ENCODE peak calls at places on chromosomes 5 and 9, in ten cellular contexts. One of them, this sample, is unnamed.

GRCh38 chr9:99093492-99093791 is 11.5 kb upstream of the TGFBR1 start:
- DNase-seq in neuronal stem cell: no peak
- DNase-seq in left ventricle myocardium inferior: no peak
- DNase-seq in mesenchymal stem cell: no peak
- DNase-seq in tibial artery: no peak
- DNase-seq in HepG2: no peak
- DNase-seq in uterus: no peak
- DNase-seq in breast epithelium: no peak
- DNase-seq in CD4-positive, alpha-beta T cell: no peak
- DNase-seq in left lung: no peak
- DNase-seq in this sample: no peak

GRCh38 chr5:27328480-27328879 is 290.1 kb upstream of the CDH9 start:
- DNase-seq in left ventricle myocardium inferior: no peak
- DNase-seq in uterus: no peak
- DNase-seq in breast epithelium: no peak
- DNase-seq in neuronal stem cell: no peak
- DNase-seq in HepG2: peak; percentile 2
- DNase-seq in mesenchymal stem cell: peak; percentile 87
- DNase-seq in tibial artery: no peak
- DNase-seq in left lung: no peak
- DNase-seq in CD4-positive, alpha-beta T cell: no peak
- DNase-seq in this sample: no peak

GRCh38 chr5:72178910-72179815 is 71.9 kb downstream of the MAP1B start:
- DNase-seq in uterus: peak; percentile 78
- DNase-seq in mesenchymal stem cell: peak; percentile 71
- DNase-seq in breast epithelium: peak; percentile 80
- DNase-seq in left lung: peak; percentile 51
- DNase-seq in tibial artery: peak; percentile 81
- DNase-seq in CD4-positive, alpha-beta T cell: no peak
- DNase-seq in HepG2: no peak
- DNase-seq in neuronal stem cell: peak; percentile 82
- DNase-seq in left ventricle myocardium inferior: peak; percentile 49
- DNase-seq in this sample: no peak

GRCh38 chr5:56319281-56320242 is 86.4 kb upstream of the ANKRD55 start:
- DNase-seq in neuronal stem cell: no peak
- DNase-seq in left ventricle myocardium inferior: peak; percentile 46
- DNase-seq in HepG2: peak; percentile 26
- DNase-seq in CD4-positive, alpha-beta T cell: no peak
- DNase-seq in left lung: peak; percentile 61
- DNase-seq in uterus: peak; percentile 67
- DNase-seq in mesenchymal stem cell: peak; percentile 74
- DNase-seq in breast epithelium: no peak
- DNase-seq in tibial artery: peak; percentile 51
- DNase-seq in this sample: no peak

GRCh38 chr5:66987126-66987525 is 209.5 kb downstream of the CD180 start:
- DNase-seq in uterus: no peak
- DNase-seq in CD4-positive, alpha-beta T cell: no peak
- DNase-seq in HepG2: no peak
- DNase-seq in tibial artery: no peak
- DNase-seq in left ventricle myocardium inferior: no peak
- DNase-seq in left lung: no peak
- DNase-seq in neuronal stem cell: no peak
- DNase-seq in mesenchymal stem cell: no peak
- DNase-seq in breast epithelium: no peak
- DNase-seq in this sample: no peak

GRCh38 chr9:37683531-37684371 is 33.0 kb downstream of the FRMPD1 start:
- DNase-seq in uterus: no peak
- DNase-seq in left ventricle myocardium inferior: no peak
- DNase-seq in HepG2: no peak
- DNase-seq in mesenchymal stem cell: no peak
- DNase-seq in breast epithelium: no peak
- DNase-seq in left lung: no peak
- DNase-seq in CD4-positive, alpha-beta T cell: no peak
- DNase-seq in tibial artery: no peak
- DNase-seq in neuronal stem cell: no peak
- DNase-seq in this sample: no peak

GRCh38 chr9:93095205-93096130 is 549 bp upstream of the CARD19 start:
- DNase-seq in left lung: peak; percentile 100
- DNase-seq in CD4-positive, alpha-beta T cell: peak; percentile 100
- DNase-seq in tibial artery: peak; percentile 98
- DNase-seq in neuronal stem cell: peak; percentile 99
- DNase-seq in mesenchymal stem cell: peak; percentile 98
- DNase-seq in uterus: peak; percentile 100
- DNase-seq in left ventricle myocardium inferior: peak; percentile 100
- DNase-seq in HepG2: peak; percentile 95
- DNase-seq in breast epithelium: peak; percentile 99
- DNase-seq in this sample: peak; percentile 100

GRCh38 chr5:149801307-149801985 is 71.3 kb downstream of the PPARGC1B start:
- DNase-seq in CD4-positive, alpha-beta T cell: no peak
- DNase-seq in HepG2: no peak
- DNase-seq in left lung: no peak
- DNase-seq in neuronal stem cell: no peak
- DNase-seq in uterus: no peak
- DNase-seq in tibial artery: no peak
- DNase-seq in left ventricle myocardium inferior: no peak
- DNase-seq in mesenchymal stem cell: no peak
- DNase-seq in breast epithelium: no peak
- DNase-seq in this sample: no peak

GRCh38 chr5:129172561-129172960 is 78.0 kb downstream of the ISOC1 start:
- DNase-seq in left lung: no peak
- DNase-seq in mesenchymal stem cell: peak; percentile 39
- DNase-seq in HepG2: no peak
- DNase-seq in CD4-positive, alpha-beta T cell: no peak
- DNase-seq in left ventricle myocardium inferior: no peak
- DNase-seq in uterus: no peak
- DNase-seq in breast epithelium: no peak
- DNase-seq in neuronal stem cell: no peak
- DNase-seq in tibial artery: no peak
- DNase-seq in this sample: no peak

GRCh38 chr9:8857330-8858249 is 1058.0 kb upstream of the DMAC1 start:
- DNase-seq in left lung: peak; percentile 70
- DNase-seq in CD4-positive, alpha-beta T cell: no peak
- DNase-seq in mesenchymal stem cell: peak; percentile 55
- DNase-seq in uterus: peak; percentile 70
- DNase-seq in breast epithelium: no peak
- DNase-seq in tibial artery: peak; percentile 63
- DNase-seq in HepG2: no peak
- DNase-seq in neuronal stem cell: peak; percentile 69
- DNase-seq in left ventricle myocardium inferior: peak; percentile 76
- DNase-seq in this sample: no peak

GRCh38 chr5:137635521-137635921 is 100.4 kb downstream of the KLHL3 start:
- DNase-seq in HepG2: no peak
- DNase-seq in breast epithelium: no peak
- DNase-seq in tibial artery: no peak
- DNase-seq in uterus: no peak
- DNase-seq in CD4-positive, alpha-beta T cell: no peak
- DNase-seq in mesenchymal stem cell: no peak
- DNase-seq in neuronal stem cell: no peak
- DNase-seq in left lung: no peak
- DNase-seq in left ventricle myocardium inferior: no peak
- DNase-seq in this sample: no peak

GRCh38 chr5:18305288-18305899 is 671.1 kb downstream of the TAF11L14 start:
- DNase-seq in HepG2: peak; percentile 13
- DNase-seq in left ventricle myocardium inferior: no peak
- DNase-seq in tibial artery: no peak
- DNase-seq in breast epithelium: no peak
- DNase-seq in neuronal stem cell: peak; percentile 21
- DNase-seq in CD4-positive, alpha-beta T cell: no peak
- DNase-seq in mesenchymal stem cell: peak; percentile 50
- DNase-seq in left lung: no peak
- DNase-seq in uterus: no peak
- DNase-seq in this sample: no peak

GRCh38 chr5:73983661-73984060 is 357.7 kb downstream of the ARHGEF28 start:
- DNase-seq in CD4-positive, alpha-beta T cell: no peak
- DNase-seq in breast epithelium: peak; percentile 34
- DNase-seq in left ventricle myocardium inferior: no peak
- DNase-seq in uterus: no peak
- DNase-seq in left lung: no peak
- DNase-seq in tibial artery: no peak
- DNase-seq in HepG2: no peak
- DNase-seq in mesenchymal stem cell: no peak
- DNase-seq in neuronal stem cell: no peak
- DNase-seq in this sample: no peak

GRCh38 chr5:65812648-65813047 is 90.6 kb downstream of the NLN start:
- DNase-seq in tibial artery: no peak
- DNase-seq in uterus: no peak
- DNase-seq in left lung: no peak
- DNase-seq in left ventricle myocardium inferior: no peak
- DNase-seq in HepG2: no peak
- DNase-seq in breast epithelium: no peak
- DNase-seq in mesenchymal stem cell: no peak
- DNase-seq in CD4-positive, alpha-beta T cell: no peak
- DNase-seq in neuronal stem cell: no peak
- DNase-seq in this sample: no peak

DNA sequence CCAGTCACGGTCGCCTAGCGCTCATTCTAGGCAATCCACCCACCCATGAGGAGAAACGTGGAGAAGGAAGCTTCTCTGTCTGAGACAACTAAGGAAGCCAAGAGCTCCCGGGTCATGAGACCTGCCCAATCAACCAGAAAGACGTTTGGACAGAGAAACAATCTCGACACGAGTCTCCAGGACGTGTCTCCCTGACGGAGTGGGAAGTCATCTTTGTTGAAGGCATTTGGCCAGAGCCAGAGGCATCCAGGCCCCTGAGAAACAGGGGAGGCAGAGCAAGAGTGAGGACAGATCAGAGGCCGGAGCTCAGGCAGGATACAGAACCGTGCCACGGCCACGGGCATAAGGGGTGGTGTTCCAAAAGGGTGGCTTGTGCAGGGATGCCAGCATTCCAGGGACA is 479.0 kb downstream of the SPATA31A7 start:
- DNase-seq in tibial artery: no peak
- DNase-seq in mesenchymal stem cell: no peak
- DNase-seq in left ventricle myocardium inferior: no peak
- DNase-seq in CD4-positive, alpha-beta T cell: no peak
- DNase-seq in left lung: no peak
- DNase-seq in uterus: no peak
- DNase-seq in neuronal stem cell: no peak
- DNase-seq in breast epithelium: no peak
- DNase-seq in HepG2: no peak
- DNase-seq in this sample: no peak
- H3K9me3 ChIP-seq in tibial artery: no peaks in the 10 kb centered on the region
- H3K9me3 ChIP-seq in mesenchymal stem cell: no peaks in the 10 kb centered on the region
- H3K9me3 ChIP-seq in left ventricle myocardium inferior: no peaks in the 10 kb centered on the region
- H3K9me3 ChIP-seq in CD4-positive, alpha-beta T cell: peaks cover 5% of the 10 kb centered on the region
- H3K9me3 ChIP-seq in left lung: peaks cover 66% of the 10 kb centered on the region
- H3K9me3 ChIP-seq in uterus: no peaks in the 10 kb centered on the region
- H3K9me3 ChIP-seq in neuronal stem cell: no peaks in the 10 kb centered on the region
- H3K9me3 ChIP-seq in breast epithelium: peaks cover 28% of the 10 kb centered on the region
- H3K9me3 ChIP-seq in HepG2: no peaks in the 10 kb centered on the region
- H3K9me3 ChIP-seq in this sample: no peaks in the 10 kb centered on the region

GRCh38 chr9:95425910-95426551 is 90.7 kb downstream of the PTCH1 start:
- DNase-seq in left ventricle myocardium inferior: no peak
- DNase-seq in tibial artery: no peak
- DNase-seq in breast epithelium: no peak
- DNase-seq in left lung: no peak
- DNase-seq in neuronal stem cell: no peak
- DNase-seq in mesenchymal stem cell: peak; percentile 47
- DNase-seq in uterus: no peak
- DNase-seq in HepG2: peak; percentile 21
- DNase-seq in CD4-positive, alpha-beta T cell: no peak
- DNase-seq in this sample: no peak
- H3K9me3 ChIP-seq in left ventricle myocardium inferior: peaks cover 39% of the 10 kb centered on the region
- H3K9me3 ChIP-seq in tibial artery: peaks cover 21% of the 10 kb centered on the region
- H3K9me3 ChIP-seq in breast epithelium: peaks cover 28% of the 10 kb centered on the region
- H3K9me3 ChIP-seq in left lung: peaks cover 35% of the 10 kb centered on the region
- H3K9me3 ChIP-seq in neuronal stem cell: peaks cover 23% of the 10 kb centered on the region
- H3K9me3 ChIP-seq in mesenchymal stem cell: peaks cover 40% of the 10 kb centered on the region
- H3K9me3 ChIP-seq in uterus: no peaks in the 10 kb centered on the region
- H3K9me3 ChIP-seq in HepG2: peaks cover 31% of the 10 kb centered on the region
- H3K9me3 ChIP-seq in CD4-positive, alpha-beta T cell: peaks cover 17% of the 10 kb centered on the region
- H3K9me3 ChIP-seq in this sample: no peaks in the 10 kb centered on the region

DNA sequence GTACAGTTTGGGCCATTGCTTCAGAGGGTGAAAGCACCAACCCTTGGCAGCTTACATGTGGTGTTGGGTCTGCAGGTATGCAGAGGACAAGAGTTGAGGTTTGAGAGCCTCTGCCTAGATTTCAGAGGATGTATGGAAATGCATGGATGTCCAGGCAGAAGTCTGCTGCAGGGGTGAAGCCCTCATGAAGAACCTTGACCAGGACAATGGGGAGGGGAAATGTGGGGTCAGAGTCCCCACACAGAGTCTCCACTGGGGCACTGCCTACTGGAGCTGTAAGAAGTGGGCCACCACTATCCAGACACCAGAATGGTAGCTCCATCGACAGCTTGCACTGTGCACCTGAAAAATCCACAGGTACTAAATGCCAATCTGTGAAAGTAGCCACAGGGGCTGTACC is 113.6 kb upstream of the SPATA31C2 start:
- DNase-seq in uterus: no peak
- DNase-seq in CD4-positive, alpha-beta T cell: no peak
- DNase-seq in left lung: no peak
- DNase-seq in tibial artery: no peak
- DNase-seq in mesenchymal stem cell: no peak
- DNase-seq in neuronal stem cell: no peak
- DNase-seq in HepG2: no peak
- DNase-seq in breast epithelium: no peak
- DNase-seq in left ventricle myocardium inferior: no peak
- DNase-seq in this sample: no peak
- H3K9me3 ChIP-seq in uterus: no peaks in the 10 kb centered on the region
- H3K9me3 ChIP-seq in CD4-positive, alpha-beta T cell: peaks cover 22% of the 10 kb centered on the region
- H3K9me3 ChIP-seq in left lung: peaks cover 24% of the 10 kb centered on the region
- H3K9me3 ChIP-seq in tibial artery: peaks cover 11% of the 10 kb centered on the region
- H3K9me3 ChIP-seq in mesenchymal stem cell: peaks cover 15% of the 10 kb centered on the region
- H3K9me3 ChIP-seq in neuronal stem cell: no peaks in the 10 kb centered on the region
- H3K9me3 ChIP-seq in HepG2: peaks cover 15% of the 10 kb centered on the region
- H3K9me3 ChIP-seq in breast epithelium: peaks cover 28% of the 10 kb centered on the region
- H3K9me3 ChIP-seq in left ventricle myocardium inferior: peaks cover 24% of the 10 kb centered on the region
- H3K9me3 ChIP-seq in this sample: no peaks in the 10 kb centered on the region

GRCh38 chr5:140764177-140765020 is 21.5 kb upstream of the PCDHA1 start:
- DNase-seq in left lung: no peak
- DNase-seq in CD4-positive, alpha-beta T cell: no peak
- DNase-seq in HepG2: no peak
- DNase-seq in mesenchymal stem cell: peak; percentile 5
- DNase-seq in neuronal stem cell: no peak
- DNase-seq in left ventricle myocardium inferior: no peak
- DNase-seq in uterus: no peak
- DNase-seq in breast epithelium: no peak
- DNase-seq in tibial artery: no peak
- DNase-seq in this sample: no peak

GRCh38 chr5:140767444-140767843 is 18.5 kb upstream of the PCDHA1 start:
- DNase-seq in neuronal stem cell: no peak
- DNase-seq in left lung: no peak
- DNase-seq in left ventricle myocardium inferior: no peak
- DNase-seq in breast epithelium: no peak
- DNase-seq in HepG2: no peak
- DNase-seq in CD4-positive, alpha-beta T cell: no peak
- DNase-seq in mesenchymal stem cell: no peak
- DNase-seq in tibial artery: no peak
- DNase-seq in uterus: no peak
- DNase-seq in this sample: no peak
- H3K9me3 ChIP-seq in neuronal stem cell: peaks cover 51% of the 10 kb centered on the region
- H3K9me3 ChIP-seq in left lung: peaks cover 100% of the 10 kb centered on the region
- H3K9me3 ChIP-seq in left ventricle myocardium inferior: peaks cover 100% of the 10 kb centered on the region
- H3K9me3 ChIP-seq in breast epithelium: peaks cover 99% of the 10 kb centered on the region
- H3K9me3 ChIP-seq in HepG2: peaks cover 97% of the 10 kb centered on the region
- H3K9me3 ChIP-seq in CD4-positive, alpha-beta T cell: peaks cover 89% of the 10 kb centered on the region
- H3K9me3 ChIP-seq in mesenchymal stem cell: peaks cover 96% of the 10 kb centered on the region
- H3K9me3 ChIP-seq in tibial artery: peaks cover 80% of the 10 kb centered on the region
- H3K9me3 ChIP-seq in uterus: no peaks in the 10 kb centered on the region
- H3K9me3 ChIP-seq in this sample: peaks cover 31% of the 10 kb centered on the region

This sample was measured in T-helper 17 cell.